ENCODE peak calls at places on chromosomes 11 and 22, in nine cellular contexts. S is cardiac muscle cell, V is PC-9, T is lung, M is adipocyte, Y is IMR-90, G is heart left ventricle, Q is GM23338, I is left ventricle myocardium inferior. N is an unnamed sample. For H3K36me3, the result is how much of the 10 kb centered on the place peaks cover.

GRCh38 chr11:116275634-116276033 is 497.2 kb downstream of the BUD13 start:
- DNase-seq in T (no peak), Y (no peak), I (no peak), G (no peak), Q (no peak), M (no peak), V (no peak), S (no peak), N (no peak)

GRCh38 chr11:43830928-43831440 is 49.6 kb upstream of the ALKBH3 start:
- DNase-seq in S (peak), I (no peak), M (peak), T (no peak), Y (peak), G (no peak), Q (no peak), V (peak), N (no peak)

GRCh38 chr11:22192642-22193347 is at the start of gene ANO5:
- DNase-seq in I (peak), G (peak), Q (peak), S (peak), M (peak), T (peak), V (no peak), Y (no peak), N (peak)

GRCh38 chr11:90134420-90135003 is at the start of gene NAALAD2:
- DNase-seq in Y (peak), I (peak), G (peak), M (peak), T (peak), Q (peak), S (peak), V (peak), N (peak)

GRCh38 chr11:65045061-65045460 is 4.1 kb downstream of the SAC3D1 start:
- DNase-seq in S (no peak), G (no peak), Q (no peak), I (no peak), V (no peak), T (no peak), Y (no peak), M (no peak), N (no peak)

GRCh38 chr11:124536520-124536919 is 6.9 kb downstream of the OR8B12 start:
- DNase-seq in M (peak), Q (peak), G (peak), T (no peak), Y (peak), I (peak), V (peak), S (peak), N (peak)

GRCh38 chr22:46010177-46010867 is 33.4 kb upstream of the WNT7B start:
- DNase-seq in I (peak), M (no peak), Y (peak), G (peak), V (no peak), S (peak), T (no peak), Q (no peak), N (no peak)

GRCh38 chr11:15941206-15941770 is 415.1 kb downstream of the SOX6 start:
- DNase-seq in Q (peak), S (peak), G (no peak), V (no peak), I (peak), Y (no peak), T (no peak), M (peak), N (peak)

GRCh38 chr11:115699733-115700132 is 195.5 kb upstream of the CADM1 start:
- DNase-seq in T (no peak), Q (no peak), M (peak), I (no peak), G (peak), V (no peak), Y (peak), S (peak), N (no peak)

GRCh38 chr11:79482800-79483199 is 42.0 kb upstream of the TENM4 start:
- DNase-seq in Q (no peak), S (no peak), T (no peak), G (no peak), V (no peak), M (no peak), I (no peak), Y (no peak), N (no peak)

GRCh38 chr22:24460418-24461089 is 33.2 kb downstream of the ADORA2A start:
- DNase-seq in Q (no peak), Y (peak), T (no peak), V (no peak), G (no peak), S (peak), M (no peak), I (no peak), N (no peak)

GRCh38 chr11:92332986-92333385 is 108.4 kb downstream of the FAT3 start:
- DNase-seq in V (no peak), I (no peak), Y (peak), Q (no peak), M (no peak), G (no peak), T (no peak), S (no peak), N (no peak)

GRCh38 chr22:47539374-47539773 is 776.9 kb downstream of the TBC1D22A start:
- DNase-seq in M (no peak), S (no peak), G (no peak), T (peak), I (no peak), V (no peak), Y (no peak), Q (no peak), N (no peak)

GRCh38 chr11:17642370-17642769 is 77.0 kb upstream of the MYOD1 start:
- DNase-seq in Q (no peak), I (no peak), Y (no peak), G (no peak), V (no peak), S (no peak), T (no peak), M (no peak), N (no peak)

GRCh38 chr11:79437981-79438630 is 2.7 kb downstream of the TENM4 start:
- DNase-seq in G (peak), I (no peak), Y (peak), V (no peak), M (peak), Q (peak), T (no peak), S (peak), N (peak)

GRCh38 chr11:116731097-116731761 is 41.6 kb downstream of the BUD13 start:
- DNase-seq in S (peak), G (no peak), Y (peak), Q (peak), V (peak), I (no peak), M (peak), T (no peak), N (peak)

GRCh38 chr11:45926536-45927331 is 4.3 kb downstream of the LARGE2 start:
- DNase-seq in T (no peak), S (no peak), M (no peak), G (no peak), Y (no peak), I (peak), V (no peak), Q (no peak), N (peak)

GRCh38 chr22:37739000-37739399 is 42.2 kb downstream of the TRIOBP start:
- DNase-seq in T (peak), Y (peak), M (no peak), I (peak), V (no peak), G (peak), S (peak), Q (no peak), N (no peak)

GRCh38 chr11:88338223-88338661 is 706 bp upstream of the CTSC start:
- DNase-seq in Q (peak), I (peak), Y (peak), G (peak), S (peak), M (peak), T (peak), V (peak), N (peak)

GRCh38 chr11:56089697-56090096 is 3.4 kb upstream of the OR8I2 start:
- DNase-seq in S (no peak), Y (no peak), I (no peak), G (no peak), Q (peak), V (no peak), T (no peak), M (no peak), N (no peak)

GRCh38 chr22:24542641-24543040 is 12.3 kb downstream of the GUCD1 start:
- DNase-seq in T (peak), Y (no peak), I (peak), S (no peak), G (peak), M (no peak), Q (no peak), V (no peak), N (no peak)

GRCh38 chr11:47918370-47918690 is 62.0 kb upstream of the PTPRJ start:
- DNase-seq in Q (no peak), G (no peak), T (no peak), M (no peak), V (no peak), S (no peak), I (no peak), Y (no peak), N (no peak)

GRCh38 chr22:17606472-17606871 is 22.1 kb downstream of the ATP6V1E1 start:
- DNase-seq in V (no peak), Y (peak), I (no peak), G (peak), S (peak), T (no peak), Q (no peak), M (peak), N (no peak)

GRCh38 chr22:24942301-24942700 is 4.2 kb downstream of the LHFPL7 start:
- DNase-seq in S (no peak), I (no peak), Q (no peak), M (no peak), V (no peak), Y (no peak), T (no peak), G (no peak), N (no peak)

GRCh38 chr11:108199446-108200321 is 22.8 kb downstream of the NPAT start:
- DNase-seq in T (peak), S (peak), I (no peak), V (peak), G (no peak), Y (peak), Q (peak), M (peak), N (peak)

GRCh38 chr11:71286701-71287643 is 34.6 kb upstream of the SHANK2 start:
- DNase-seq in I (no peak), Q (no peak), M (peak), T (peak), Y (peak), G (no peak), V (peak), S (peak), N (no peak)

GRCh38 chr11:32108576-32108975 is 17.7 kb downstream of the RCN1 start:
- DNase-seq in T (no peak), S (no peak), G (no peak), I (no peak), Y (peak), M (no peak), Q (no peak), V (no peak), N (no peak)

GRCh38 chr11:32107647-32108046 is 16.8 kb downstream of the RCN1 start:
- DNase-seq in V (no peak), Q (no peak), T (no peak), G (no peak), M (no peak), S (no peak), I (no peak), Y (no peak), N (no peak)

GRCh38 chr11:32103941-32104340 is 13.1 kb downstream of the RCN1 start:
- DNase-seq in G (no peak), V (no peak), Q (no peak), S (no peak), Y (no peak), T (no peak), I (no peak), M (no peak), N (no peak)

GRCh38 chr11:32109138-32109537 is 18.3 kb downstream of the RCN1 start:
- DNase-seq in V (peak), T (no peak), G (no peak), S (no peak), Q (no peak), M (peak), Y (peak), I (no peak), N (no peak)

DNA sequence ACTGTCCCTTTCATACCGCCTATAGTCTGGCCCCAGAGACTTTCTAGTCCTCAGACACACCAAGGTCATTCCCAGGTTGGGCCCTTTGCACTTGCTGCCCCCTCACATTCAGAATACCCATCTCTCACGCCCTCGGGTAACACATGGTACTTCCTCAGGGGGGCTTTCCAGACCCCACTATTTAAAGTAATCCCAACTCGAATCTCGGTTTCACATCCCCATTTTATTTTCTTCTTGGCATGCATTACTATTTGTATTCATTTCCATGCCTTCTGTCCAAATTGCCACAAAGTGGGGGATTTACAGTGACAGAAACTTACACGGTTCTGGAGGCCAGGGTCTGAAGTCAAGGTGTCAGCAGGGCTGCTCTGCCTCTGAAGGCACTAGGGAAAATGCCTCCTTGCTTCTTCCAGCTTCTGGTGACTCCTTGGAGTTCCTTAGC is 15.0 kb downstream of the RCN1 start:
- DNase-seq in V (no peak), Q (no peak), I (no peak), S (no peak), M (no peak), T (no peak), G (no peak), Y (no peak), N (no peak)
- H3K36me3 ChIP-seq in V (under half), Q (under half), I (under half), S (under half), M (half or more), T (under half), G (under half), Y (under half), N (under half)

GRCh38 chr22:39242809-39243442 is 1.9 kb downstream of the PDGFB start:
- DNase-seq in S (no peak), G (peak), Q (peak), I (no peak), T (no peak), V (peak), Y (no peak), M (no peak), N (peak)

GRCh38 chr22:39239561-39240423 is 5.0 kb downstream of the PDGFB start:
- DNase-seq in Q (no peak), V (peak), I (no peak), G (peak), M (no peak), S (no peak), T (peak), Y (no peak), N (no peak)

GRCh38 chr22:39242389-39242808 is 2.4 kb downstream of the PDGFB start:
- DNase-seq in Y (no peak), M (no peak), V (no peak), S (no peak), I (no peak), G (peak), T (no peak), Q (peak), N (peak)

GRCh38 chr22:39241632-39242388 is 3.0 kb downstream of the PDGFB start:
- DNase-seq in Q (no peak), G (peak), V (no peak), T (no peak), Y (no peak), M (no peak), S (no peak), I (no peak), N (peak)

DNA sequence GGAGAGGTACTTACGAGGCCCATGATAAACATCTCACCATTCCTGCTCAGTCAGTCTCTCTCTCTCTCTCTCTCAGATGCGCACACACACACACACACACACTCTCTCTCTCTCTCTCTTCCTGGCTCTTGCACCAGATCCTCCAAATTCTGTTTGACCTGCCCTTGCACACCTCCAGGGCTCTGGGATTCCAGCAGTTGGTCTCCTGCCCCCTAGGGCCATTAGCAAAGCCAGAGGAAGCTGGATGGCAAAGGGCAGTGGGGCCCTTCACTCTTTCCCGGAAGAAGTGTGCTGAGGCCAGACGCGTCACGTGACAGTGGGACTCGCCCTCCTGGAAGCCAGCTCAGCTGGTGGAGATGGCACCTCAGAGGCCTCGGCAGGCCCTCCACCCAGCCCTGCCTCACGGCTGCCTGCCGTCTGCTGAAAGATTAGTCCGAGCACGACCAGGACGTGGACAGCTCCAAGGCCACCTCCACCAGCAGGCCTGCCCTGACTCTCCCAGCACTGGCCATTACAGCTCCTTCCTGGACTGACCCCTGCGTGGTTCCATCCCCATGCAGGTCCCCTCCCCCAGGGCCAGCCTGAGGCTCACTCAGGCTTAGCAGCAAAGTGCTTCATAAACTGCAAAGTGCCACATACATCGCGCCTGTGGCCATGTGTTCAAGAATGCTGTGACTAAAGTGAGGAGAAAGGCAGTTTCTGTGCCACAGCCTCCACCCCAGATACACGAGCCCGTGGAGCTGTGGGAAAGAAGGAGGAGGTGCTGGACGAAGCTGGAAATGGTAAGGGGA is 3.7 kb downstream of the PDGFB start:
- DNase-seq in M (no peak), G (peak), Y (no peak), V (peak), Q (no peak), T (no peak), S (no peak), I (peak), N (peak)
- H3K4me3 ChIP-seq in M (no peak), G (peak), Y (no peak), V (peak), Q (peak), T (no peak), S (no peak), I (peak), N (no peak)

DNA sequence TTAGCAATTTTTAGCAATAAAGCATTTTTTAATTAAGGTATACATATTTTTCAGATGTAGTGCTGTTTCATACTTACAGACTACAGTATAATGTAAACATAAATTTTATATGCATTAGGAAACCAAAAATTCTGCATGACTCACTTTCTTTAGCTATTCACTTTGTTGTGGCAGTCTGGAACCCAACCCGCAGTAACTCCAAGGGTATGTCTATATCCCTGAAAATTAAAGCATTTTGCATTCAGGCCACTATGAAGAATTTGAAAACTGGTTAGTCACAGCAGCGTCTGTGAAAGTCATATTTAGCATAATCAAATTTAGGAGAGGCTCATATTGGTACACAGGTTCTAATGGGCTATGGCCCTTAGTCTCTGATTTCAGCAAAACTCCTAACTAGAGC is 46.8 kb downstream of the BBOX1 start:
- DNase-seq in S (no peak), Q (no peak), I (no peak), M (peak), Y (peak), G (no peak), T (no peak), V (no peak), N (no peak)
- H3K36me3 ChIP-seq in S (under half), Q (under half), I (under half), M (under half), Y (under half), G (under half), T (under half), V (under half), N (under half)

DNA sequence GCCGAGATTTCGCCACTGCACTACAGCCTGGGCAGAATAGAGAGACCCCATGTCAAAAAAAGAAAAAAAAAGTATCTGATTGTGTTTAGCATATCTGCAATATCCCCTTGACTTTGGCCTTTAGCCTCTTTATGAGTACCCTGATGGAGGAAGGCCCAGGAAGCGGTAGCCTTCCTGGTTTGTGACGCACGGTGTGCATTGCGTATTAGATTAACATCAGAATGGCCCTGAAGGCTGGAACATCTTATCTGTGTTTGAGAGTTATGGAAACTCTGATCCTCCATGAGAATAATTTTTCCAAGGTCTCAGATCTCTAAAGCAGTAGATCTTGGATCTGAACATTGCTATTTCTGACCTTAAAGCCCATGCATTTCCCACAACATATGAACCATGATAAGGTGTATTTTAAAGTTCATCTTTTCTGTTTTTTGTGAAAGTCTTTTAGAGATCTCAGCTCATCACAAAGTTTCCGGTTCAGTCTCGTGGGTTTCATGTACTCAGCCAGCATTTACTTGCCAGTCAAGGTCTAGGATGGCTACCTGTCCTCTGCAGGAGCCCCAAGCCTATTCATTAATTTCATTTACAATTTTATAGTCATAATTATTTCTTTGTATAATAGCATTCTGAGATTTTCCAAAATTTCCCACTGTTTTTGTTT is 663 bp upstream of the FDX1 start:
- DNase-seq in I (no peak), V (no peak), Y (no peak), Q (no peak), M (no peak), G (no peak), S (no peak), T (no peak), N (no peak)
- H3K4me3 ChIP-seq in I (peak), V (peak), Y (peak), Q (peak), M (peak), G (peak), S (peak), T (no peak), N (peak)

GRCh38 chr11:69645801-69646492 is 5.0 kb downstream of the CCND1 start:
- DNase-seq in Q (no peak), S (no peak), V (no peak), T (no peak), G (no peak), M (no peak), Y (no peak), I (no peak), N (no peak)
- H3K36me3 ChIP-seq in Q (under half), S (under half), V (half or more), T (under half), G (half or more), M (half or more), Y (half or more), I (half or more), N (under half)

DNA sequence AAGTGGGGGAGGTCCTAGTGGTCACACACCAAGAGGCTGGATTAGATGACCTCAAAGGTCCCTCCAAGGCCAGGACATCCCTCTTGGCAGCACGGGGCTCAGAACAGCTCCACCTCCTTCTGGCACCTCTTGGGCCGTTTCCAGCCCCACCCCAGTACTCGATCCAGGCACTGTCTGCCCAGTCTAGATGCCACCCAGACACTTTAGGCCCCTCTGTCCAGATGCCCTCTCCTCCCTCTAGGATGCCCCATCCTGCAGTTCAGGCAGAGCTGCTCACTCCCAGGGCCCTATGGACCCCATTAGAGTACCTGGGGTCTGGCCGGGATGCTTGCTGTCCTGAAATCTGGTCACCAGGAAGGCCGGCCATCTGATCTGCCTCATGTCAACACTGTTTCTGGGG is 34.7 kb upstream of the PRR5 start:
- DNase-seq in I (no peak), M (no peak), S (no peak), V (no peak), T (no peak), Q (no peak), G (no peak), Y (no peak), N (peak)
- H3K4me3 ChIP-seq in I (no peak), M (peak), S (no peak), V (no peak), T (no peak), Q (no peak), G (no peak), Y (no peak), N (no peak)

N was measured in H7.